ENCODE peak calls at places on chromosome 15, in seven cellular contexts. L is GM06990, Q is psoas muscle, A is HCT116, W is IMR-90, H is suprapubic skin, K is transverse colon. P is an unnamed sample.
A peak's percentile ranks its signal among the peaks of the same experiment; 100 is the strongest.

GRCh38 chr15:75198560-75199346 is 2.9 kb upstream of the C15orf39 start:
- DNase-seq in L (peak; percentile 61), Q (no peak), A (peak; percentile 54), W (peak; percentile 49), H (no peak), K (peak; percentile 52), P (peak; percentile 78)

GRCh38 chr15:74320358-74321247 is 46.8 kb downstream of the CYP11A1 start:
- DNase-seq in L (no peak), Q (peak; percentile 72), A (peak; percentile 38), W (peak; percentile 23), H (no peak), K (peak; percentile 37), P (peak; percentile 91)

GRCh38 chr15:88701561-88702095 is 62.8 kb downstream of the ISG20 start:
- DNase-seq in L (no peak), Q (no peak), A (peak; percentile 15), W (no peak), H (no peak), K (peak; percentile 33), P (no peak)

GRCh38 chr15:79939399-79939798 is 31.6 kb downstream of the BCL2A1 start:
- DNase-seq in L (no peak), Q (no peak), A (no peak), W (no peak), H (no peak), K (no peak), P (no peak)

GRCh38 chr15:60795889-60796288 is 316.9 kb upstream of the ICE2 start:
- DNase-seq in L (peak; percentile 66), Q (no peak), A (no peak), W (no peak), H (no peak), K (no peak), P (no peak)

GRCh38 chr15:66760358-66760967 is 58.4 kb downstream of the SMAD6 start:
- DNase-seq in L (no peak), Q (no peak), A (no peak), W (no peak), H (no peak), K (no peak), P (no peak)

GRCh38 chr15:66008920-66009572 is 139.8 kb downstream of the RAB11A start:
- DNase-seq in L (no peak), Q (no peak), A (peak; percentile 34), W (no peak), H (no peak), K (peak; percentile 80), P (no peak)

GRCh38 chr15:37824717-37825382 is 109.6 kb upstream of the TMCO5A start:
- DNase-seq in L (no peak), Q (peak; percentile 10), A (peak; percentile 21), W (peak; percentile 98), H (no peak), K (no peak), P (peak; percentile 33)

GRCh38 chr15:72375501-72375845 is 341 bp downstream of the HEXA start:
- DNase-seq in L (no peak), Q (no peak), A (no peak), W (no peak), H (no peak), K (peak; percentile 74), P (no peak)

GRCh38 chr15:56754993-56755392 is 21.7 kb upstream of the ZNF280D start:
- DNase-seq in L (no peak), Q (no peak), A (no peak), W (peak; percentile 30), H (no peak), K (no peak), P (no peak)

GRCh38 chr15:56351957-56352506 is 13.2 kb upstream of the TEX9 start:
- DNase-seq in L (no peak), Q (no peak), A (no peak), W (no peak), H (no peak), K (no peak), P (no peak)

GRCh38 chr15:49645937-49646336 is 25.1 kb downstream of the DTWD1 start:
- DNase-seq in L (no peak), Q (peak; percentile 21), A (no peak), W (peak; percentile 81), H (no peak), K (no peak), P (peak; percentile 25)

GRCh38 chr15:48370460-48370859 is 39.2 kb downstream of the DUT start:
- DNase-seq in L (no peak), Q (no peak), A (no peak), W (peak; percentile 89), H (no peak), K (no peak), P (no peak)

GRCh38 chr15:98794211-98794610 is 145.9 kb downstream of the IGF1R start:
- DNase-seq in L (no peak), Q (no peak), A (no peak), W (no peak), H (no peak), K (no peak), P (no peak)

GRCh38 chr15:91950631-91951384 is 97.3 kb downstream of the SLCO3A1 start:
- DNase-seq in L (no peak), Q (no peak), A (no peak), W (peak; percentile 49), H (no peak), K (no peak), P (no peak)

GRCh38 chr15:80682201-80682600 is 12.9 kb upstream of the ABHD17C start:
- DNase-seq in L (no peak), Q (no peak), A (no peak), W (no peak), H (no peak), K (peak; percentile 50), P (no peak)

GRCh38 chr15:60379466-60380274 is 18.1 kb downstream of the ANXA2 start:
- DNase-seq in L (no peak), Q (no peak), A (peak; percentile 81), W (peak; percentile 98), H (no peak), K (no peak), P (no peak)

DNA sequence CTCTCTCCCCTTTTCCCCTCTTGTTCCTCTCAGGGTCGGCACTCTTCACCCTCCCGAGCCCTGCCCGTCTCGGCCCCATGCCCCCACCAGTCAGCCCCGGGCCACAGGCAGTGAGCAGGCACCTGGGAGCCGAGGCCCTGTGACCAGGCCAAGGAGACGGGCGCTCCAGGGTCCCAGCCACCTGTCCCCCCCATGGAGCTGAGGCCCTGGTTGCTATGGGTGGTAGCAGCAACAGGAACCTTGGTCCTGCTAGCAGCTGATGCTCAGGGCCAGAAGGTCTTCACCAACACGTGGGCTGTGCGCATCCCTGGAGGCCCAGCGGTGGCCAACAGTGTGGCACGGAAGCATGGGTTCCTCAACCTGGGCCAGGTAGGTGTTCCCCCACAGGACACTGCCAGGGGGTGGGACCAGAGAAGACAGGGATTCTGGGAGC is 7.2 kb downstream of the FURIN start:
- DNase-seq in L (no peak), Q (no peak), A (no peak), W (no peak), H (peak; percentile 62), K (no peak), P (no peak)
- H3K36me3 ChIP-seq in L (peaks cover 27% of the 10 kb centered on the region), Q (peaks cover 7% of the 10 kb centered on the region), A (peaks cover 11% of the 10 kb centered on the region), W (peaks cover 46% of the 10 kb centered on the region), H (peaks cover 53% of the 10 kb centered on the region), K (no peaks in the 10 kb centered on the region), P (peaks cover 16% of the 10 kb centered on the region)

GRCh38 chr15:90481023-90481422 is 48.7 kb upstream of the CRTC3 start:
- DNase-seq in L (no peak), Q (no peak), A (no peak), W (no peak), H (no peak), K (peak; percentile 21), P (no peak)
- H3K36me3 ChIP-seq in L (peaks cover 14% of the 10 kb centered on the region), Q (peaks cover 18% of the 10 kb centered on the region), A (peaks cover 30% of the 10 kb centered on the region), W (peaks cover 44% of the 10 kb centered on the region), H (peaks cover 89% of the 10 kb centered on the region), K (no peaks in the 10 kb centered on the region), P (peaks cover 2% of the 10 kb centered on the region)

DNA sequence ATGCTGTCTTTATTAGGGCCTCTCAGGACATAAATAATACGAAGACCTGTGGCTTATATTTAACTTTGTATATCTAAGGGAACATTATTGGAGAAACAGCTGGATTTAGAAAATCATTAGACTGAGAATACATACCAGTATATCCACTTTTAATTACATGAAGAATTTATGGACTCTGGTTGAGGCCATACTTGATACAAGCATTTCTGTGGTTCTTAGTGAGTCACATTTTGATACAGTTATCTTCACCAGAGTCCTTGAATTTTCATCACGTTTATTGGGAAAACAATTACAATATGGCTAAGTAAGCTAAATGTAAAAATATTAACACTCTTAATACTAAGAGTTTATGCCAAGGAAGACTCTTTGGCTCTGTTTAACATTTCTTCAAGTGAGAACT is 9.9 kb downstream of the KIF23 start:
- DNase-seq in L (no peak), Q (no peak), A (no peak), W (peak; percentile 21), H (no peak), K (no peak), P (no peak)
- H3K36me3 ChIP-seq in L (peaks cover 12% of the 10 kb centered on the region), Q (no peaks in the 10 kb centered on the region), A (peaks cover 74% of the 10 kb centered on the region), W (peaks cover 9% of the 10 kb centered on the region), H (no peaks in the 10 kb centered on the region), K (no peaks in the 10 kb centered on the region), P (peaks cover 88% of the 10 kb centered on the region)

GRCh38 chr15:69451951-69452701 is 492 bp upstream of the RPLP1 start:
- DNase-seq in L (no peak), Q (no peak), A (no peak), W (peak; percentile 56), H (no peak), K (no peak), P (peak; percentile 47)
- H3K36me3 ChIP-seq in L (peaks cover 19% of the 10 kb centered on the region), Q (peaks cover 8% of the 10 kb centered on the region), A (peaks cover 40% of the 10 kb centered on the region), W (peaks cover 22% of the 10 kb centered on the region), H (peaks cover 24% of the 10 kb centered on the region), K (no peaks in the 10 kb centered on the region), P (peaks cover 54% of the 10 kb centered on the region)

GRCh38 chr15:77723756-77724155 is 91.0 kb upstream of the LINGO1 start:
- DNase-seq in L (no peak), Q (no peak), A (no peak), W (no peak), H (no peak), K (no peak), P (no peak)

GRCh38 chr15:77724649-77725048 is 91.9 kb upstream of the LINGO1 start:
- DNase-seq in L (no peak), Q (no peak), A (no peak), W (no peak), H (no peak), K (no peak), P (no peak)

GRCh38 chr15:77720617-77721016 is 87.9 kb upstream of the LINGO1 start:
- DNase-seq in L (no peak), Q (no peak), A (no peak), W (no peak), H (no peak), K (no peak), P (peak; percentile 51)

GRCh38 chr15:77721963-77722362 is 89.3 kb upstream of the LINGO1 start:
- DNase-seq in L (no peak), Q (no peak), A (no peak), W (no peak), H (no peak), K (no peak), P (no peak)

GRCh38 chr15:77722759-77723460 is 90.2 kb upstream of the LINGO1 start:
- DNase-seq in L (no peak), Q (no peak), A (no peak), W (no peak), H (no peak), K (no peak), P (no peak)
- H3K36me3 ChIP-seq in L (no peaks in the 10 kb centered on the region), Q (no peaks in the 10 kb centered on the region), A (no peaks in the 10 kb centered on the region), W (no peaks in the 10 kb centered on the region), H (no peaks in the 10 kb centered on the region), K (no peaks in the 10 kb centered on the region), P (no peaks in the 10 kb centered on the region)

GRCh38 chr15:85609492-85609891 is 185.2 kb downstream of the KLHL25 start:
- DNase-seq in L (no peak), Q (no peak), A (no peak), W (no peak), H (no peak), K (no peak), P (no peak)
- H3K36me3 ChIP-seq in L (no peaks in the 10 kb centered on the region), Q (no peaks in the 10 kb centered on the region), A (no peaks in the 10 kb centered on the region), W (no peaks in the 10 kb centered on the region), H (no peaks in the 10 kb centered on the region), K (no peaks in the 10 kb centered on the region), P (no peaks in the 10 kb centered on the region)